ENCODE peak calls at places on chromosomes 4 and X, in nine cellular contexts. One of them, this sample, is unnamed.

GRCh38 chr4:119300388-119301131 is 21.4 kb downstream of the FABP2 start:
- DNase-seq in tibial nerve: peak
- DNase-seq in lung: peak
- DNase-seq in GF-D8: no peak
- DNase-seq in stimulated activated CD8-positive, alpha-beta memory T cell treated with anti-CD3 and anti-CD28 coated beads, Interleukin-15, amount 100 ng/mL, for 1 hour: peak
- DNase-seq in uterus: peak
- DNase-seq in DMS79 treated with DMSO at 0.1 percent for 48 hours: no peak
- DNase-seq in substantia nigra: no peak
- DNase-seq in B cell: peak
- DNase-seq in this sample: peak

GRCh38 chrX:137194164-137194563 is 160.4 kb upstream of the GPR101 start:
- DNase-seq in DMS79 treated with DMSO at 0.1 percent for 48 hours: no peak
- DNase-seq in B cell: no peak
- DNase-seq in substantia nigra: no peak
- DNase-seq in uterus: no peak
- DNase-seq in stimulated activated CD8-positive, alpha-beta memory T cell treated with anti-CD3 and anti-CD28 coated beads, Interleukin-15, amount 100 ng/mL, for 1 hour: no peak
- DNase-seq in lung: no peak
- DNase-seq in tibial nerve: no peak
- DNase-seq in GF-D8: no peak
- DNase-seq in this sample: peak

GRCh38 chr4:124459196-124459921 is 253.2 kb downstream of the ANKRD50 start:
- DNase-seq in uterus: no peak
- DNase-seq in tibial nerve: no peak
- DNase-seq in B cell: no peak
- DNase-seq in DMS79 treated with DMSO at 0.1 percent for 48 hours: no peak
- DNase-seq in substantia nigra: no peak
- DNase-seq in stimulated activated CD8-positive, alpha-beta memory T cell treated with anti-CD3 and anti-CD28 coated beads, Interleukin-15, amount 100 ng/mL, for 1 hour: no peak
- DNase-seq in GF-D8: no peak
- DNase-seq in lung: no peak
- DNase-seq in this sample: no peak

GRCh38 chr4:41196633-41197332 is 17.6 kb downstream of the APBB2 start:
- DNase-seq in GF-D8: no peak
- DNase-seq in tibial nerve: no peak
- DNase-seq in DMS79 treated with DMSO at 0.1 percent for 48 hours: no peak
- DNase-seq in B cell: no peak
- DNase-seq in lung: no peak
- DNase-seq in substantia nigra: no peak
- DNase-seq in stimulated activated CD8-positive, alpha-beta memory T cell treated with anti-CD3 and anti-CD28 coated beads, Interleukin-15, amount 100 ng/mL, for 1 hour: no peak
- DNase-seq in uterus: no peak
- DNase-seq in this sample: no peak

GRCh38 chr4:76276813-76277212 is 25.3 kb downstream of the FAM47E start:
- DNase-seq in substantia nigra: no peak
- DNase-seq in stimulated activated CD8-positive, alpha-beta memory T cell treated with anti-CD3 and anti-CD28 coated beads, Interleukin-15, amount 100 ng/mL, for 1 hour: no peak
- DNase-seq in tibial nerve: no peak
- DNase-seq in GF-D8: no peak
- DNase-seq in B cell: no peak
- DNase-seq in lung: no peak
- DNase-seq in uterus: no peak
- DNase-seq in DMS79 treated with DMSO at 0.1 percent for 48 hours: no peak
- DNase-seq in this sample: no peak

GRCh38 chr4:57037982-57038604 is 59.4 kb downstream of the POLR2B start:
- DNase-seq in GF-D8: peak
- DNase-seq in tibial nerve: peak
- DNase-seq in lung: peak
- DNase-seq in uterus: peak
- DNase-seq in substantia nigra: peak
- DNase-seq in DMS79 treated with DMSO at 0.1 percent for 48 hours: peak
- DNase-seq in B cell: no peak
- DNase-seq in stimulated activated CD8-positive, alpha-beta memory T cell treated with anti-CD3 and anti-CD28 coated beads, Interleukin-15, amount 100 ng/mL, for 1 hour: no peak
- DNase-seq in this sample: peak

GRCh38 chrX:48180811-48181210 is 15.8 kb downstream of the SSX5 start:
- DNase-seq in tibial nerve: no peak
- DNase-seq in DMS79 treated with DMSO at 0.1 percent for 48 hours: no peak
- DNase-seq in B cell: no peak
- DNase-seq in substantia nigra: no peak
- DNase-seq in lung: no peak
- DNase-seq in uterus: no peak
- DNase-seq in GF-D8: no peak
- DNase-seq in stimulated activated CD8-positive, alpha-beta memory T cell treated with anti-CD3 and anti-CD28 coated beads, Interleukin-15, amount 100 ng/mL, for 1 hour: no peak
- DNase-seq in this sample: no peak

GRCh38 chrX:82218361-82218760 is 1016.5 kb downstream of the SH3BGRL start:
- DNase-seq in GF-D8: peak
- DNase-seq in DMS79 treated with DMSO at 0.1 percent for 48 hours: no peak
- DNase-seq in substantia nigra: no peak
- DNase-seq in uterus: no peak
- DNase-seq in B cell: no peak
- DNase-seq in tibial nerve: no peak
- DNase-seq in lung: no peak
- DNase-seq in stimulated activated CD8-positive, alpha-beta memory T cell treated with anti-CD3 and anti-CD28 coated beads, Interleukin-15, amount 100 ng/mL, for 1 hour: no peak
- DNase-seq in this sample: no peak

GRCh38 chrX:13742397-13743176 is 8.0 kb downstream of the OFD1 start:
- DNase-seq in lung: no peak
- DNase-seq in uterus: no peak
- DNase-seq in substantia nigra: no peak
- DNase-seq in stimulated activated CD8-positive, alpha-beta memory T cell treated with anti-CD3 and anti-CD28 coated beads, Interleukin-15, amount 100 ng/mL, for 1 hour: no peak
- DNase-seq in B cell: peak
- DNase-seq in DMS79 treated with DMSO at 0.1 percent for 48 hours: no peak
- DNase-seq in tibial nerve: no peak
- DNase-seq in GF-D8: no peak
- DNase-seq in this sample: no peak

GRCh38 chr4:68148795-68149685 is 19.4 kb upstream of the TMPRSS11F start:
- DNase-seq in B cell: no peak
- DNase-seq in lung: no peak
- DNase-seq in DMS79 treated with DMSO at 0.1 percent for 48 hours: no peak
- DNase-seq in substantia nigra: no peak
- DNase-seq in tibial nerve: no peak
- DNase-seq in GF-D8: no peak
- DNase-seq in stimulated activated CD8-positive, alpha-beta memory T cell treated with anti-CD3 and anti-CD28 coated beads, Interleukin-15, amount 100 ng/mL, for 1 hour: no peak
- DNase-seq in uterus: no peak
- DNase-seq in this sample: no peak

GRCh38 chr4:122548452-122548851 is 72.4 kb downstream of the IL21 start:
- DNase-seq in uterus: no peak
- DNase-seq in GF-D8: no peak
- DNase-seq in substantia nigra: no peak
- DNase-seq in lung: no peak
- DNase-seq in B cell: no peak
- DNase-seq in tibial nerve: no peak
- DNase-seq in stimulated activated CD8-positive, alpha-beta memory T cell treated with anti-CD3 and anti-CD28 coated beads, Interleukin-15, amount 100 ng/mL, for 1 hour: no peak
- DNase-seq in DMS79 treated with DMSO at 0.1 percent for 48 hours: no peak
- DNase-seq in this sample: no peak

GRCh38 chrX:40366661-40367060 is 214.1 kb upstream of the ATP6AP2 start:
- DNase-seq in substantia nigra: no peak
- DNase-seq in uterus: no peak
- DNase-seq in lung: no peak
- DNase-seq in DMS79 treated with DMSO at 0.1 percent for 48 hours: no peak
- DNase-seq in GF-D8: no peak
- DNase-seq in tibial nerve: no peak
- DNase-seq in B cell: no peak
- DNase-seq in stimulated activated CD8-positive, alpha-beta memory T cell treated with anti-CD3 and anti-CD28 coated beads, Interleukin-15, amount 100 ng/mL, for 1 hour: no peak
- DNase-seq in this sample: no peak

GRCh38 chr4:114688063-114688462 is 89.5 kb downstream of the UGT8 start:
- DNase-seq in lung: no peak
- DNase-seq in stimulated activated CD8-positive, alpha-beta memory T cell treated with anti-CD3 and anti-CD28 coated beads, Interleukin-15, amount 100 ng/mL, for 1 hour: no peak
- DNase-seq in B cell: no peak
- DNase-seq in GF-D8: no peak
- DNase-seq in substantia nigra: no peak
- DNase-seq in DMS79 treated with DMSO at 0.1 percent for 48 hours: no peak
- DNase-seq in tibial nerve: no peak
- DNase-seq in uterus: no peak
- DNase-seq in this sample: no peak

GRCh38 chr4:53963786-53964185 is 100.6 kb downstream of the CHIC2 start:
- DNase-seq in substantia nigra: no peak
- DNase-seq in DMS79 treated with DMSO at 0.1 percent for 48 hours: no peak
- DNase-seq in B cell: no peak
- DNase-seq in lung: no peak
- DNase-seq in uterus: no peak
- DNase-seq in tibial nerve: no peak
- DNase-seq in stimulated activated CD8-positive, alpha-beta memory T cell treated with anti-CD3 and anti-CD28 coated beads, Interleukin-15, amount 100 ng/mL, for 1 hour: no peak
- DNase-seq in GF-D8: no peak
- DNase-seq in this sample: no peak

GRCh38 chr4:88158360-88159136 is at the start of gene ABCG2:
- DNase-seq in substantia nigra: peak
- DNase-seq in DMS79 treated with DMSO at 0.1 percent for 48 hours: no peak
- DNase-seq in B cell: no peak
- DNase-seq in uterus: peak
- DNase-seq in GF-D8: no peak
- DNase-seq in lung: no peak
- DNase-seq in stimulated activated CD8-positive, alpha-beta memory T cell treated with anti-CD3 and anti-CD28 coated beads, Interleukin-15, amount 100 ng/mL, for 1 hour: no peak
- DNase-seq in tibial nerve: peak
- DNase-seq in this sample: peak

GRCh38 chr4:123785515-123785914 is 388.9 kb downstream of the SPRY1 start:
- DNase-seq in GF-D8: no peak
- DNase-seq in substantia nigra: no peak
- DNase-seq in B cell: no peak
- DNase-seq in DMS79 treated with DMSO at 0.1 percent for 48 hours: no peak
- DNase-seq in stimulated activated CD8-positive, alpha-beta memory T cell treated with anti-CD3 and anti-CD28 coated beads, Interleukin-15, amount 100 ng/mL, for 1 hour: no peak
- DNase-seq in tibial nerve: peak
- DNase-seq in uterus: peak
- DNase-seq in lung: peak
- DNase-seq in this sample: peak

GRCh38 chr4:145340071-145340695 is 141.5 kb upstream of the SMAD1 start:
- DNase-seq in B cell: no peak
- DNase-seq in uterus: no peak
- DNase-seq in GF-D8: no peak
- DNase-seq in substantia nigra: no peak
- DNase-seq in stimulated activated CD8-positive, alpha-beta memory T cell treated with anti-CD3 and anti-CD28 coated beads, Interleukin-15, amount 100 ng/mL, for 1 hour: no peak
- DNase-seq in DMS79 treated with DMSO at 0.1 percent for 48 hours: no peak
- DNase-seq in tibial nerve: no peak
- DNase-seq in lung: no peak
- DNase-seq in this sample: no peak

GRCh38 chr4:127622923-127623754 is 9.6 kb upstream of the INTU start:
- DNase-seq in tibial nerve: no peak
- DNase-seq in lung: no peak
- DNase-seq in DMS79 treated with DMSO at 0.1 percent for 48 hours: peak
- DNase-seq in substantia nigra: peak
- DNase-seq in GF-D8: no peak
- DNase-seq in stimulated activated CD8-positive, alpha-beta memory T cell treated with anti-CD3 and anti-CD28 coated beads, Interleukin-15, amount 100 ng/mL, for 1 hour: no peak
- DNase-seq in uterus: no peak
- DNase-seq in B cell: no peak
- DNase-seq in this sample: peak

GRCh38 chr4:26520728-26521442 is 30.6 kb upstream of the CCKAR start:
- DNase-seq in lung: no peak
- DNase-seq in tibial nerve: no peak
- DNase-seq in uterus: peak
- DNase-seq in substantia nigra: no peak
- DNase-seq in GF-D8: no peak
- DNase-seq in B cell: no peak
- DNase-seq in stimulated activated CD8-positive, alpha-beta memory T cell treated with anti-CD3 and anti-CD28 coated beads, Interleukin-15, amount 100 ng/mL, for 1 hour: no peak
- DNase-seq in DMS79 treated with DMSO at 0.1 percent for 48 hours: no peak
- DNase-seq in this sample: no peak

GRCh38 chr4:73528171-73528570 is 46.6 kb downstream of the AFM start:
- DNase-seq in uterus: no peak
- DNase-seq in tibial nerve: no peak
- DNase-seq in stimulated activated CD8-positive, alpha-beta memory T cell treated with anti-CD3 and anti-CD28 coated beads, Interleukin-15, amount 100 ng/mL, for 1 hour: no peak
- DNase-seq in DMS79 treated with DMSO at 0.1 percent for 48 hours: no peak
- DNase-seq in lung: no peak
- DNase-seq in GF-D8: no peak
- DNase-seq in B cell: no peak
- DNase-seq in substantia nigra: no peak
- DNase-seq in this sample: no peak

GRCh38 chr4:40858946-40859345 is 109.2 kb downstream of the NSUN7 start:
- DNase-seq in uterus: no peak
- DNase-seq in substantia nigra: no peak
- DNase-seq in tibial nerve: no peak
- DNase-seq in stimulated activated CD8-positive, alpha-beta memory T cell treated with anti-CD3 and anti-CD28 coated beads, Interleukin-15, amount 100 ng/mL, for 1 hour: no peak
- DNase-seq in DMS79 treated with DMSO at 0.1 percent for 48 hours: no peak
- DNase-seq in B cell: no peak
- DNase-seq in GF-D8: no peak
- DNase-seq in lung: no peak
- DNase-seq in this sample: no peak

GRCh38 chr4:22439947-22440346 is 75.9 kb downstream of the ADGRA3 start:
- DNase-seq in DMS79 treated with DMSO at 0.1 percent for 48 hours: no peak
- DNase-seq in substantia nigra: no peak
- DNase-seq in GF-D8: no peak
- DNase-seq in uterus: no peak
- DNase-seq in tibial nerve: no peak
- DNase-seq in B cell: no peak
- DNase-seq in stimulated activated CD8-positive, alpha-beta memory T cell treated with anti-CD3 and anti-CD28 coated beads, Interleukin-15, amount 100 ng/mL, for 1 hour: no peak
- DNase-seq in lung: no peak
- DNase-seq in this sample: no peak

GRCh38 chrX:41441934-41442823 is 5.0 kb upstream of the NYX start:
- DNase-seq in DMS79 treated with DMSO at 0.1 percent for 48 hours: no peak
- DNase-seq in stimulated activated CD8-positive, alpha-beta memory T cell treated with anti-CD3 and anti-CD28 coated beads, Interleukin-15, amount 100 ng/mL, for 1 hour: peak
- DNase-seq in GF-D8: peak
- DNase-seq in B cell: peak
- DNase-seq in lung: peak
- DNase-seq in uterus: peak
- DNase-seq in tibial nerve: peak
- DNase-seq in substantia nigra: peak
- DNase-seq in this sample: peak

GRCh38 chr4:2754848-2755820 is 1.0 kb downstream of the TNIP2 start:
- DNase-seq in substantia nigra: no peak
- DNase-seq in DMS79 treated with DMSO at 0.1 percent for 48 hours: no peak
- DNase-seq in lung: no peak
- DNase-seq in tibial nerve: no peak
- DNase-seq in B cell: no peak
- DNase-seq in uterus: no peak
- DNase-seq in stimulated activated CD8-positive, alpha-beta memory T cell treated with anti-CD3 and anti-CD28 coated beads, Interleukin-15, amount 100 ng/mL, for 1 hour: no peak
- DNase-seq in GF-D8: no peak
- DNase-seq in this sample: no peak

This sample was measured in heart right ventricle.